ENCODE peak calls at places on chromosomes 1 and 21, in four cellular contexts. W is tibial nerve; F is CD4-positive, alpha-beta memory T cell; T is tibial artery. H is an unnamed sample.

GRCh38 chr1:98839840-98840239 is 164.8 kb downstream of the PLPPR5 start:
- DNase-seq in W (no peak), F (no peak), T (no peak), H (no peak)

GRCh38 chr1:167152192-167152876 is 58.5 kb downstream of the STYXL2 start:
- DNase-seq in W (no peak), F (no peak), T (no peak), H (no peak)

GRCh38 chr1:50969611-50970507 is at the start of gene CDKN2C:
- DNase-seq in W (peak), F (peak), T (peak), H (peak)

GRCh38 chr1:209335090-209335692 is 248.3 kb upstream of the CAMK1G start:
- DNase-seq in W (no peak), F (no peak), T (no peak), H (no peak)

GRCh38 chr1:54701066-54701465 is 14.6 kb upstream of the TTC4 start:
- DNase-seq in W (no peak), F (no peak), T (no peak), H (no peak)

GRCh38 chr1:37634554-37635308 is at the start of gene RSPO1:
- DNase-seq in W (no peak), F (no peak), T (no peak), H (no peak)

GRCh38 chr1:28521502-28522164 is 15.8 kb downstream of the RCC1 start:
- DNase-seq in W (no peak), F (no peak), T (no peak), H (no peak)

GRCh38 chr21:39694750-39695149 is 50.2 kb upstream of the IGSF5 start:
- DNase-seq in W (no peak), F (no peak), T (no peak), H (no peak)

GRCh38 chr1:204418174-204419063 is 6.8 kb upstream of the PPP1R15B start:
- DNase-seq in W (no peak), F (no peak), T (no peak), H (no peak)

GRCh38 chr1:20884513-20884912 is 97.4 kb upstream of the HP1BP3 start:
- DNase-seq in W (no peak), F (no peak), T (no peak), H (no peak)

GRCh38 chr21:28712396-28712795 is 280.3 kb downstream of the LTN1 start:
- DNase-seq in W (no peak), F (no peak), T (no peak), H (no peak)

GRCh38 chr1:234975122-234975940 is 153.3 kb downstream of the TOMM20 start:
- DNase-seq in W (no peak), F (no peak), T (no peak), H (no peak)

GRCh38 chr1:55048453-55049270 is 9.3 kb downstream of the PCSK9 start:
- DNase-seq in W (no peak), F (no peak), T (peak), H (no peak)

GRCh38 chr21:32789709-32790108 is 18.2 kb upstream of the PAXBP1 start:
- DNase-seq in W (no peak), F (no peak), T (no peak), H (no peak)

GRCh38 chr1:211133393-211133840 is 531 bp downstream of the KCNH1 start:
- DNase-seq in W (no peak), F (no peak), T (no peak), H (no peak)

GRCh38 chr1:157302199-157302497 is 164.0 kb upstream of the ETV3 start:
- DNase-seq in W (no peak), F (no peak), T (no peak), H (no peak)

GRCh38 chr1:204079608-204079999 is 6.7 kb downstream of the SOX13 start:
- DNase-seq in W (no peak), F (no peak), T (peak), H (no peak)

GRCh38 chr1:89130716-89131115 is 4.8 kb upstream of the GBP2 start:
- DNase-seq in W (no peak), F (no peak), T (no peak), H (no peak)

GRCh38 chr1:44523747-44524146 is 118.7 kb downstream of the RNF220 start:
- DNase-seq in W (no peak), F (no peak), T (no peak), H (no peak)

GRCh38 chr1:55747285-55747890 is 532.2 kb upstream of the USP24 start:
- DNase-seq in W (no peak), F (no peak), T (no peak), H (no peak)

GRCh38 chr1:84365225-84366221 is 32.8 kb upstream of the DNASE2B start:
- DNase-seq in W (no peak), F (no peak), T (no peak), H (no peak)

GRCh38 chr1:185561629-185562028 is 172.6 kb upstream of the HMCN1 start:
- DNase-seq in W (no peak), F (peak), T (no peak), H (no peak)

GRCh38 chr1:29525941-29526340 is 289.6 kb downstream of the PTPRU start:
- DNase-seq in W (no peak), F (no peak), T (peak), H (no peak)

GRCh38 chr1:202144510-202145324 is at the start of gene ARL8A:
- DNase-seq in W (peak), F (peak), T (peak), H (no peak)

GRCh38 chr1:41045740-41046139 is 24.2 kb upstream of the SLFNL1 start:
- DNase-seq in W (no peak), F (no peak), T (peak), H (no peak)

GRCh38 chr1:20405893-20406604 is 80.0 kb downstream of the CAMK2N1 start:
- DNase-seq in W (no peak), F (no peak), T (no peak), H (no peak)

GRCh38 chr1:104120488-104120887 is 370.8 kb downstream of the AMY1C start:
- DNase-seq in W (no peak), F (no peak), T (no peak), H (no peak)

GRCh38 chr1:180382326-180383115 is 119.9 kb downstream of the ACBD6 start:
- DNase-seq in W (no peak), F (no peak), T (no peak), H (no peak)

GRCh38 chr1:119919241-119919640 is 22.9 kb upstream of the ADAM30 start:
- DNase-seq in W (no peak), F (no peak), T (no peak), H (no peak)

GRCh38 chr21:37868446-37868845 is 47.8 kb downstream of the KCNJ6 start:
- DNase-seq in W (no peak), F (no peak), T (no peak), H (no peak)

GRCh38 chr21:43916691-43917514 is 51.9 kb downstream of the AGPAT3 start:
- DNase-seq in W (no peak), F (peak), T (peak), H (peak)

GRCh38 chr1:155175927-155176371 is 2.3 kb downstream of the TRIM46 start:
- DNase-seq in W (no peak), F (no peak), T (peak), H (no peak)

GRCh38 chr1:220879509-220880366 is 495 bp downstream of the HLX start:
- DNase-seq in W (no peak), F (no peak), T (peak), H (no peak)

GRCh38 chr1:220877348-220878095 is 1.7 kb upstream of the HLX start:
- DNase-seq in W (no peak), F (no peak), T (no peak), H (no peak)

GRCh38 chr1:220879090-220879508 is at the start of gene HLX:
- DNase-seq in W (peak), F (no peak), T (peak), H (no peak)

GRCh38 chr1:220876511-220877347 is 2.5 kb upstream of the HLX start:
- DNase-seq in W (no peak), F (no peak), T (no peak), H (no peak)

DNA sequence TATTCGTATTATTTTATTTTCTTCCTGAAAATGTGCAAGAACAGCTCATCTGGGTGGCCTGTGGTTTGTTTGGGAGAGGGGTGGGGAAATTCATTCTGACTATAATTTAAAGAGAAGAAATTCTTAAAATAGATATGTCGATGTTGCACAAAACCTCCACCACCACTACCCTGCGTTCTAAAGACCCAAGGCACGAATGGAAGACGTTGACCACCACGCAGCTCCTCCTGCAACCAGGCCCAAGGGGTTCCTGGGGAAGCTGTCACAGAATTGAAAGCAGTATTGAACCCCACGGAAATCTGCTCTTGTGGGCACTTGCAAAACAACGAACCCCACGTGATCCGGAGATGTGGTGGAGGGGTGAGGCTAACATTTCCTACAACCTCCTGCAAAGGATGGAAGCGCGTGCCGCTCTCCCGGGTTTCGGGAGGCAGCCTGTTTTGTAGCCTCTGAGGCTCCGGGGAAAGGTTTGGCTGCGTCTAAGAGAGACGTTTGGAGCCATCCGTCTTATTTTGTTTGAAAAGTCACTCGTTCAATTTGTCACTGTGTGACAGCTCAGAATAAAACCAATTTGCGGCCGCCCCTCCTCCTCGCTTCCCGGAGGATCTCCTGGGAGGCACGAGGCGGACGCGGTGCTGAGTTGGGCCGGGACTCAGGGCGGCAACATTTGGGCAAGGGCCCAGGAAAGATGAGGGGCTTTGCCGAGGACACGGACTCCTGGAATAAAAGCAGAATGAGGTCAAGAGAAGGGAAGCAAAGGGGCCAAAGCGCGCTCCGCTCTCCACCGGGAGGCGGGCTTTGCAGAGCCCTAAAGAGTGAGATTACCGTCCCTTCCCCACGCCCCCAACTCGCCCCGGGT is 791 bp upstream of the HLX start:
- DNase-seq in W (no peak), F (no peak), T (no peak), H (no peak)
- H3K4me3 ChIP-seq in W (peak), F (no peak), T (peak), H (peak)

GRCh38 chr21:45972353-45972715 is 9.2 kb upstream of the COL6A1 start:
- DNase-seq in W (no peak), F (no peak), T (peak), H (no peak)
- H3K4me3 ChIP-seq in W (peak), F (no peak), T (peak), H (no peak)

GRCh38 chr1:161225178-161225533 is 704 bp upstream of the TOMM40L start:
- DNase-seq in W (no peak), F (no peak), T (no peak), H (no peak)
- H3K4me3 ChIP-seq in W (no peak), F (no peak), T (no peak), H (no peak)

GRCh38 chr1:184559117-184559713 is 172.4 kb downstream of the C1orf21 start:
- DNase-seq in W (no peak), F (no peak), T (no peak), H (no peak)

GRCh38 chr1:184558691-184559090 is 171.9 kb downstream of the C1orf21 start:
- DNase-seq in W (no peak), F (no peak), T (no peak), H (no peak)

GRCh38 chr1:184556665-184557064 is 169.8 kb downstream of the C1orf21 start:
- DNase-seq in W (no peak), F (no peak), T (no peak), H (no peak)

GRCh38 chr1:184555665-184556641 is 169.1 kb downstream of the C1orf21 start:
- DNase-seq in W (no peak), F (no peak), T (no peak), H (no peak)

GRCh38 chr1:184557423-184558347 is 170.9 kb downstream of the C1orf21 start:
- DNase-seq in W (no peak), F (no peak), T (no peak), H (no peak)
- H3K4me3 ChIP-seq in W (no peak), F (no peak), T (no peak), H (no peak)

GRCh38 chr1:2204384-2205190 is 10.0 kb upstream of the FAAP20 start:
- DNase-seq in W (peak), F (no peak), T (peak), H (no peak)
- H3K4me3 ChIP-seq in W (peak), F (no peak), T (peak), H (peak)

DNA sequence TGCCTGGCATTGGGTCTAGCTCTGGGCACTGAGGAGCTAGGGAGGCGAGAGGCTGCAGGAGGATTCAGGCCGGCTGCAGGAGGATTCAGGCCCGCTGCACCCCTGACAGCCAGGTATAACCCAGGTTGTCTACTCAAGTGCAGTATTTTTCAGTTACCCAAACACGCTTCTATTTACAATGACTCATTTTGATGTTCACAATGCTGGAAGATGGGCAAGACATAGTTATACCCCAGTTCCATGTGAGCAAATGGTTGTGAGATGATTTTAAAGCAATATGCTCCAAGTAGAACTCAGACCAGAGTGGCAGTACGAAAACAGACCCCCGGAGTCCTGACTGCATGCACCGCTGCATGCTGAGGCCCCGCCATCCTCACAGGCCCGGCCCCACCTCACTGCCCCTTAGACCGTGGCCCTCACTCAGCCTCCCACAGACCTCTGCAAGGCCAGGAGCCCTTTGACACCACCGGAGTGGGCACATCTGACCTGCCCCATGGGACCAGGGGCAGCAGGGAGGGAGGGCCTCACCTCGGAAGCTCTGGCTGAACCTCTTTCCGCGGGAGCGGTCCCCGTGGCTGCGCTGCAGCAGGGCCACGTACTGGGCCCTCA is 553 bp downstream of the LEFTY1 start:
- DNase-seq in W (no peak), F (no peak), T (no peak), H (no peak)
- H3K4me3 ChIP-seq in W (no peak), F (no peak), T (no peak), H (no peak)

DNA sequence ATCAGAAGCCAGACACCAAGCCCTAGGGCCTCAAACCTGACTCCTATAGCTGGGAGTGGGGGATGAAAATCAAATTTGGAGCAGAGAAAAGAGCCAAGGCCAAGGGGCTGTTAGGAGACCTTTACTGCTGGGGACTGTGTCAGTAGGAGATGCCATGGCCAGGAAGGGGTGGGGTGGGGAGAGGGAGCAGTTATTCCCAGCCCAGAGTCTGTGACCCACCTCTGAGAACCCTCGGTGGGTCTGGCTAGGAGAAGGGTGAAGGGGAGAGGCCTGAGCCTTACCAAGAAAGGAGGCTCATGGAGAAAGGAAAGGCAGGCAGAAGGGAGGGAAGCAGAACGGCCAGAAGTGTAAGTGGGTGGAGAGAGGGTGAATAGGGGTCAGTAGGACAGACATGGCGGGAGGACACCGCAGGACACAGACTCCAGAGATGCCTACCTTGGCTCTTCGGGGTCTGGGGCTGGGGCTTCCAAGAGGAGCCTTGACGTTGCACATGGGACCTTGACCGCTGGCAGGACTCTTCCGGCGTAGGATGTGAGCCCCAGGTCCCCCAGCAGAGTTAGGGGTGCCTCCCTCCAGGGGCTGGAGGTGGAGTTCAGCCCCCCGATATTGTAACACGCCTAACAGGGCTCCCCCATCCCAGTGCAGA is 1.2 kb downstream of the ADAMTS4 start:
- DNase-seq in W (no peak), F (no peak), T (no peak), H (no peak)
- H3K4me3 ChIP-seq in W (peak), F (no peak), T (peak), H (no peak)

GRCh38 chr1:223752721-223753515 is 40.6 kb downstream of the CAPN2 start:
- DNase-seq in W (no peak), F (no peak), T (no peak), H (no peak)
- H3K4me3 ChIP-seq in W (no peak), F (no peak), T (no peak), H (no peak)

DNA sequence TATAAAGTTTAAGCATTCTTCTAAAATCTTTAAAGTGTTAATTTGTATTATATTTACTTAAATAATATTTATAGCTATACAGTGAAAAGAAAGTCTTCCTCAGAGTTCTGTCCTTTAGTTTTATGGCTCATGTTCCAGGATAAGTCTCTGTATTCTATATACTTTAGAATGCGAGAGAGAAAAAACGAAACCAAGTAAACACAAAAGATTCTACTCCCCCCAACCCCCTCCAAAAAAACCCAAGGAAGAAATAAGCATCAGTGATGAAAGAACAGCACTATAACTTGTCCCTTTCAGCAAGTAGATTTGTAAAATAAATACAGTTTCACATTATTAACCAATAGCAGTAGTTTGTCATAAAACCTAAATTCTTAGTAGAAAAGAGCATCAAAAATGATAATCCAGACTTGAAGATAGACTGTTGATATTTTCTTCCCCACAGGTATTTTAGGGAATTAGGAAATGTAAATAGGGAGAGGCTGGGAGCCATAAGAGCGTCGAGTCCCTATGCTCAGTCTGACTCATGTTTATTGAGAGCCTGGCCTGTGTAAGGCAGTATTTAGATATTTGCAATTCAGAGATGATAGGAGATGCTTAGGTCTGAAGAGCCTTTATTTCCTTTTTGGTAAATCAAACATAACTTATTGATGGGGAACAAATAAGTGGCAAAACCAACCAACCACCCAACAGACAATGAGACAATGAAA is 35.5 kb downstream of the CDC14A start:
- DNase-seq in W (no peak), F (no peak), T (no peak), H (no peak)
- H3K4me3 ChIP-seq in W (no peak), F (peak), T (no peak), H (no peak)

GRCh38 chr1:26791138-26791537 is 3.4 kb downstream of the PIGV start:
- DNase-seq in W (no peak), F (no peak), T (no peak), H (no peak)
- H3K4me3 ChIP-seq in W (no peak), F (no peak), T (no peak), H (no peak)

H was measured in GM12864.